ENCODE peak calls at places on chromosomes 4 and X, in five cellular contexts. One of them, this sample, is unnamed.
A peak's percentile ranks its signal among the peaks of the same experiment; 100 is the strongest.

GRCh38 chr4:82905205-82905604 is 4.7 kb downstream of the THAP9 start:
- DNase-seq in Right ventricle myocardium superior: no peak
- DNase-seq in fibroblast of the conjunctiva: no peak
- DNase-seq in GM19239: peak; percentile 39
- DNase-seq in prostate gland: no peak
- DNase-seq in this sample: no peak

GRCh38 chr4:41506071-41506470 is 31.9 kb upstream of the LIMCH1 start:
- DNase-seq in Right ventricle myocardium superior: no peak
- DNase-seq in fibroblast of the conjunctiva: no peak
- DNase-seq in GM19239: no peak
- DNase-seq in prostate gland: no peak
- DNase-seq in this sample: no peak

GRCh38 chrX:19571708-19572107 is 56.4 kb upstream of the MAP3K15 start:
- DNase-seq in Right ventricle myocardium superior: no peak
- DNase-seq in fibroblast of the conjunctiva: no peak
- DNase-seq in GM19239: no peak
- DNase-seq in prostate gland: no peak
- DNase-seq in this sample: no peak

GRCh38 chr4:178395798-178396197 is 953.6 kb upstream of the AGA start:
- DNase-seq in Right ventricle myocardium superior: no peak
- DNase-seq in fibroblast of the conjunctiva: no peak
- DNase-seq in GM19239: no peak
- DNase-seq in prostate gland: no peak
- DNase-seq in this sample: no peak

GRCh38 chrX:10177620-10178019 is 20.8 kb downstream of the CLCN4 start:
- DNase-seq in Right ventricle myocardium superior: no peak
- DNase-seq in fibroblast of the conjunctiva: no peak
- DNase-seq in GM19239: no peak
- DNase-seq in prostate gland: no peak
- DNase-seq in this sample: no peak

GRCh38 chr4:76570141-76570989 is 135.3 kb downstream of the SHROOM3 start:
- DNase-seq in Right ventricle myocardium superior: no peak
- DNase-seq in fibroblast of the conjunctiva: no peak
- DNase-seq in GM19239: no peak
- DNase-seq in prostate gland: no peak
- DNase-seq in this sample: peak; percentile 78

GRCh38 chr4:43754566-43754965 is 694.0 kb downstream of the KCTD8 start:
- DNase-seq in Right ventricle myocardium superior: no peak
- DNase-seq in fibroblast of the conjunctiva: no peak
- DNase-seq in GM19239: no peak
- DNase-seq in prostate gland: no peak
- DNase-seq in this sample: no peak

GRCh38 chrX:1442724-1443367 is 9.9 kb downstream of the ASMTL start:
- DNase-seq in Right ventricle myocardium superior: peak; percentile 4
- DNase-seq in fibroblast of the conjunctiva: no peak
- DNase-seq in GM19239: no peak
- DNase-seq in prostate gland: no peak
- DNase-seq in this sample: no peak

GRCh38 chrX:40010550-40011364 is 87.0 kb downstream of the BCOR start:
- DNase-seq in Right ventricle myocardium superior: no peak
- DNase-seq in fibroblast of the conjunctiva: no peak
- DNase-seq in GM19239: no peak
- DNase-seq in prostate gland: no peak
- DNase-seq in this sample: no peak

GRCh38 chr4:7392438-7393374 is 42.0 kb downstream of the PSAPL1 start:
- DNase-seq in Right ventricle myocardium superior: no peak
- DNase-seq in fibroblast of the conjunctiva: no peak
- DNase-seq in GM19239: no peak
- DNase-seq in prostate gland: no peak
- DNase-seq in this sample: no peak

GRCh38 chrX:72348247-72348979 is 42.7 kb upstream of the CITED1 start:
- DNase-seq in Right ventricle myocardium superior: no peak
- DNase-seq in fibroblast of the conjunctiva: no peak
- DNase-seq in GM19239: no peak
- DNase-seq in prostate gland: no peak
- DNase-seq in this sample: no peak

GRCh38 chrX:82320554-82320953 is 1118.7 kb downstream of the SH3BGRL start:
- DNase-seq in Right ventricle myocardium superior: no peak
- DNase-seq in fibroblast of the conjunctiva: no peak
- DNase-seq in GM19239: no peak
- DNase-seq in prostate gland: no peak
- DNase-seq in this sample: no peak